ENCODE peak calls at places on chromosomes 12 and 14, in four cellular contexts. W is SK-N-DZ, A is stomach, M is GM23338. U is an unnamed sample.

GRCh38 chr14:61260939-61261776 is 20.0 kb downstream of the TMEM30B start:
- DNase-seq in A (no peak), M (no peak), W (no peak), U (no peak)

GRCh38 chr14:75333523-75334190 is 55.0 kb downstream of the FOS start:
- DNase-seq in M (no peak), A (no peak), W (no peak), U (no peak)

GRCh38 chr14:88613552-88614010 is 50.7 kb downstream of the ZC3H14 start:
- DNase-seq in A (peak), M (no peak), W (no peak), U (no peak)

GRCh38 chr14:66944872-66945271 is 244.4 kb upstream of the GARIN2 start:
- DNase-seq in A (no peak), M (peak), W (peak), U (no peak)

GRCh38 chr14:61950340-61950739 is 188.1 kb downstream of the SNAPC1 start:
- DNase-seq in W (no peak), A (no peak), M (no peak), U (no peak)

GRCh38 chr12:98699568-98699967 is 54.5 kb downstream of the APAF1 start:
- DNase-seq in A (no peak), M (no peak), W (no peak), U (no peak)

GRCh38 chr12:5262450-5262849 is 169.5 kb upstream of the NTF3 start:
- DNase-seq in W (no peak), M (no peak), A (no peak), U (no peak)

GRCh38 chr14:78836777-78837176 is 666.6 kb downstream of the NRXN3 start:
- DNase-seq in W (peak), A (peak), M (peak), U (peak)

GRCh38 chr12:43309845-43310405 is 242.1 kb downstream of the ADAMTS20 start:
- DNase-seq in M (no peak), A (no peak), W (no peak), U (no peak)

GRCh38 chr12:65925626-65926025 is 101.3 kb downstream of the HMGA2 start:
- DNase-seq in A (no peak), W (no peak), M (no peak), U (no peak)